ENCODE peak calls at places on chromosomes 1 and 21, in four cellular contexts. U, G, L and F are unnamed samples.

GRCh38 chr1:100328133-100328532 is 24.2 kb upstream of the CDC14A start:
- DNase-seq in U (no peak), G (no peak), L (no peak), F (no peak)

GRCh38 chr1:71667224-71667623 is 586.4 kb upstream of the ZRANB2 start:
- DNase-seq in U (no peak), G (peak), L (no peak), F (peak)

GRCh38 chr21:45410151-45410864 is 5.3 kb downstream of the COL18A1 start:
- DNase-seq in U (no peak), G (no peak), L (no peak), F (no peak)

GRCh38 chr1:116768416-116768815 is 14.2 kb downstream of the CD2 start:
- DNase-seq in U (no peak), G (no peak), L (peak), F (no peak)

GRCh38 chr1:31400393-31400792 is 12.6 kb upstream of the SERINC2 start:
- DNase-seq in U (peak), G (peak), L (no peak), F (no peak)

GRCh38 chr1:156126701-156127534 is 12.4 kb downstream of the LMNA start:
- DNase-seq in U (peak), G (peak), L (peak), F (peak)

GRCh38 chr1:1619917-1620361 is 4.6 kb downstream of the MIB2 start:
- DNase-seq in U (no peak), G (no peak), L (no peak), F (no peak)

GRCh38 chr1:31708324-31708723 is 4.5 kb upstream of the COL16A1 start:
- DNase-seq in U (peak), G (peak), L (no peak), F (peak)

GRCh38 chr1:104706631-104707147 is 957.0 kb downstream of the AMY1C start:
- DNase-seq in U (peak), G (no peak), L (no peak), F (peak)

GRCh38 chr1:3070654-3071506 is 1.9 kb downstream of the PRDM16 start:
- DNase-seq in U (no peak), G (no peak), L (no peak), F (no peak)

GRCh38 chr1:1853593-1854257 is 37.2 kb downstream of the GNB1 start:
- DNase-seq in U (no peak), G (no peak), L (no peak), F (no peak)

GRCh38 chr1:25197235-25197930 is 34.9 kb downstream of the SYF2 start:
- DNase-seq in U (no peak), G (no peak), L (no peak), F (no peak)

GRCh38 chr1:152440635-152441471 is 26.8 kb upstream of the CRNN start:
- DNase-seq in U (peak), G (peak), L (peak), F (peak)

GRCh38 chr1:228825840-228826484 is 90.7 kb downstream of the RHOU start:
- DNase-seq in U (no peak), G (no peak), L (no peak), F (no peak)

GRCh38 chr21:37437376-37438080 is 71.0 kb downstream of the DYRK1A start:
- DNase-seq in U (no peak), G (peak), L (no peak), F (peak)

GRCh38 chr1:31064115-31064514 is 1.4 kb downstream of the PUM1 start:
- DNase-seq in U (peak), G (peak), L (no peak), F (no peak)

GRCh38 chr1:243930822-243931671 is 81.0 kb upstream of the AKT3 start:
- DNase-seq in U (no peak), G (no peak), L (no peak), F (no peak)

GRCh38 chr1:42552636-42553035 is 89.5 kb downstream of the CCDC30 start:
- DNase-seq in U (no peak), G (no peak), L (no peak), F (no peak)

GRCh38 chr1:162772571-162773154 is 17.8 kb upstream of the HSD17B7 start:
- DNase-seq in U (peak), G (peak), L (no peak), F (peak)

GRCh38 chr1:229132706-229133105 is 138.2 kb upstream of the RAB4A start:
- DNase-seq in U (no peak), G (no peak), L (no peak), F (no peak)

GRCh38 chr1:153262462-153263157 is 3.1 kb downstream of the LORICRIN start:
- DNase-seq in U (no peak), G (no peak), L (no peak), F (no peak)

GRCh38 chr1:89866568-89866967 is 45.7 kb downstream of the LRRC8D start:
- DNase-seq in U (no peak), G (no peak), L (no peak), F (no peak)

GRCh38 chr21:36186506-36187399 is 30.1 kb downstream of the DOP1B start:
- DNase-seq in U (no peak), G (no peak), L (no peak), F (no peak)

GRCh38 chr1:168535536-168535935 is 8.3 kb downstream of the XCL2 start:
- DNase-seq in U (no peak), G (no peak), L (no peak), F (no peak)

GRCh38 chr1:39129514-39129913 is 75.0 kb upstream of the MACF1 start:
- DNase-seq in U (peak), G (no peak), L (no peak), F (peak)

GRCh38 chr1:185934476-185935189 is 200.4 kb downstream of the HMCN1 start:
- DNase-seq in U (peak), G (no peak), L (no peak), F (peak)